ENCODE peak calls at places on chromosomes 2 and 18, in six cellular contexts. X, I, N, S, K and M are unnamed samples.

GRCh38 chr18:31356025-31356424 is 20.6 kb upstream of the DSG4 start:
- DNase-seq in K (no peak), I (no peak), X (no peak), N (no peak), S (no peak), M (no peak)

GRCh38 chr2:222296911-222297599 is 1.7 kb downstream of the PAX3 start:
- DNase-seq in I (peak), N (no peak), X (no peak), S (no peak), K (no peak), M (no peak)

GRCh38 chr2:128169497-128169896 is 78.5 kb downstream of the UGGT1 start:
- DNase-seq in X (no peak), I (peak), S (no peak), K (no peak), N (peak), M (no peak)

GRCh38 chr18:23573948-23574431 is 12.3 kb downstream of the NPC1 start:
- DNase-seq in X (peak), N (peak), S (peak), I (peak), K (no peak), M (peak)

GRCh38 chr18:9898792-9899549 is 13.2 kb downstream of the TXNDC2 start:
- DNase-seq in I (peak), S (peak), X (no peak), K (no peak), N (no peak), M (no peak)

GRCh38 chr2:71498261-71498701 is 44.9 kb downstream of the DYSF start:
- DNase-seq in X (no peak), K (no peak), S (peak), N (peak), I (peak), M (no peak)

GRCh38 chr2:27587025-27587424 is 4.2 kb downstream of the ZNF512 start:
- DNase-seq in X (no peak), K (no peak), I (no peak), S (no peak), N (no peak), M (no peak)

GRCh38 chr2:51782874-51783765 is 751.2 kb upstream of the NRXN1 start:
- DNase-seq in N (peak), I (no peak), X (no peak), S (no peak), K (no peak), M (no peak)

GRCh38 chr2:43123981-43124666 is 102.3 kb downstream of the ZFP36L2 start:
- DNase-seq in I (no peak), S (no peak), N (no peak), K (no peak), X (no peak), M (no peak)

GRCh38 chr2:68771211-68771721 is 36.7 kb downstream of the ARHGAP25 start:
- DNase-seq in S (peak), N (no peak), K (no peak), X (no peak), I (no peak), M (no peak)

GRCh38 chr18:5600376-5601071 is 56.7 kb upstream of the EPB41L3 start:
- DNase-seq in K (no peak), I (no peak), X (no peak), S (no peak), N (peak), M (no peak)

GRCh38 chr2:137380610-137381009 is 583.7 kb upstream of the HNMT start:
- DNase-seq in N (no peak), I (no peak), K (no peak), X (no peak), S (no peak), M (no peak)

GRCh38 chr2:37847792-37848191 is 77.3 kb upstream of the RMDN2 start:
- DNase-seq in X (no peak), I (no peak), S (no peak), N (no peak), K (no peak), M (no peak)

GRCh38 chr18:31606265-31606664 is 14.6 kb downstream of the TTR start:
- DNase-seq in X (no peak), S (no peak), N (no peak), I (no peak), K (no peak), M (no peak)

GRCh38 chr2:69957970-69958369 is 3.5 kb downstream of the ASPRV1 start:
- DNase-seq in S (no peak), K (no peak), I (no peak), X (no peak), N (no peak), M (no peak)

GRCh38 chr18:62450546-62451395 is 72.1 kb upstream of the ZCCHC2 start:
- DNase-seq in X (no peak), I (peak), K (no peak), S (peak), N (peak), M (no peak)

GRCh38 chr2:199663157-199663556 is 187.8 kb downstream of the FTCDNL1 start:
- DNase-seq in N (no peak), K (no peak), S (no peak), X (no peak), I (no peak), M (no peak)

GRCh38 chr2:218785103-218785502 is 3.2 kb downstream of the CYP27A1 start:
- DNase-seq in N (no peak), S (no peak), X (no peak), K (no peak), I (no peak), M (no peak)

GRCh38 chr2:40395169-40396023 is 56.5 kb downstream of the SLC8A1 start:
- DNase-seq in I (peak), N (no peak), S (no peak), K (no peak), X (no peak), M (no peak)

GRCh38 chr2:132929786-132930185 is 259.8 kb upstream of the LYPD1 start:
- DNase-seq in N (no peak), I (no peak), K (no peak), X (no peak), S (peak), M (no peak)

GRCh38 chr2:144515694-144516416 is 4.1 kb downstream of the ZEB2 start:
- DNase-seq in I (peak), X (peak), N (peak), S (no peak), K (no peak), M (no peak)

GRCh38 chr18:49096021-49096420 is 145.3 kb upstream of the SMAD7 start:
- DNase-seq in I (no peak), K (no peak), N (no peak), X (no peak), S (no peak), M (no peak)

GRCh38 chr2:205158404-205158803 is 523.9 kb upstream of the NRP2 start:
- DNase-seq in N (no peak), K (no peak), X (no peak), I (no peak), S (no peak), M (no peak)

GRCh38 chr18:61554117-61554776 is 221.0 kb downstream of the CDH20 start:
- DNase-seq in X (peak), N (no peak), K (no peak), I (no peak), S (no peak), M (no peak)

GRCh38 chr18:525066-525797 is 24.7 kb upstream of the COLEC12 start:
- DNase-seq in S (peak), I (peak), X (no peak), N (peak), K (no peak), M (no peak)

GRCh38 chr2:106058469-106059137 is 135.5 kb downstream of the UXS1 start:
- DNase-seq in I (no peak), S (no peak), X (peak), N (no peak), K (no peak), M (no peak)

GRCh38 chr2:74736589-74736988 is 82.5 kb downstream of the SEMA4F start:
- DNase-seq in N (no peak), X (no peak), I (no peak), S (no peak), K (no peak), M (no peak)

GRCh38 chr2:190344275-190344827 is 962 bp downstream of the INPP1 start:
- DNase-seq in S (no peak), I (peak), X (no peak), N (peak), K (no peak), M (no peak)

GRCh38 chr2:20135631-20136050 is 84.2 kb upstream of the LAPTM4A start:
- DNase-seq in S (peak), N (peak), K (peak), X (peak), I (peak), M (no peak)

GRCh38 chr2:159106105-159106504 is 137.7 kb downstream of the TANC1 start:
- DNase-seq in I (peak), S (peak), N (no peak), K (no peak), X (no peak), M (no peak)

GRCh38 chr18:59011786-59012185 is 127.9 kb upstream of the SEC11C start:
- DNase-seq in X (no peak), N (no peak), S (no peak), I (no peak), K (no peak), M (no peak)

GRCh38 chr2:239093487-239093886 is 245.6 kb downstream of the TWIST2 start:
- DNase-seq in I (no peak), K (no peak), S (no peak), N (no peak), X (no peak), M (no peak)

GRCh38 chr2:150122871-150123588 is 364.4 kb downstream of the RND3 start:
- DNase-seq in I (no peak), N (no peak), S (peak), K (no peak), X (no peak), M (no peak)

GRCh38 chr2:6958616-6959235 is 41.5 kb downstream of the RNF144A start:
- DNase-seq in I (no peak), X (no peak), K (no peak), N (peak), S (no peak), M (no peak)

GRCh38 chr2:134127496-134127895 is 126.4 kb upstream of the MGAT5 start:
- DNase-seq in K (peak), X (peak), N (no peak), I (no peak), S (no peak), M (peak)

GRCh38 chr2:196941398-196942078 is 15.0 kb upstream of the PGAP1 start:
- DNase-seq in S (no peak), X (no peak), I (no peak), K (no peak), N (no peak), M (no peak)

GRCh38 chr2:100260712-100261620 is 61.3 kb downstream of the LONRF2 start:
- DNase-seq in S (peak), K (no peak), X (peak), I (peak), N (peak), M (no peak)